ENCODE peak calls at places on chromosomes 13 and 19, in five cellular contexts. R, T, D, E and W are unnamed samples.

GRCh38 chr13:86446311-86446710 is 647.1 kb upstream of the SLITRK6 start:
- DNase-seq in D (no peak), R (no peak), E (no peak), T (peak), W (no peak)

GRCh38 chr13:113216165-113217056 is 7.0 kb downstream of the CUL4A start:
- DNase-seq in D (peak), T (peak), E (peak), R (no peak), W (no peak)

GRCh38 chr19:2070436-2070827 is 19.4 kb upstream of the MKNK2 start:
- DNase-seq in E (no peak), T (no peak), D (no peak), R (no peak), W (no peak)

GRCh38 chr19:10817291-10818038 is 18.5 kb downstream of the TMED1 start:
- DNase-seq in E (peak), D (no peak), T (no peak), R (no peak), W (no peak)

GRCh38 chr13:28535734-28536133 is 40.8 kb upstream of the FLT1 start:
- DNase-seq in E (no peak), D (no peak), R (no peak), T (no peak), W (no peak)

GRCh38 chr13:92187378-92187989 is 789.1 kb downstream of the GPC5 start:
- DNase-seq in R (no peak), E (no peak), D (no peak), T (peak), W (no peak)

GRCh38 chr19:43534811-43535761 is 2.1 kb downstream of the ZNF575 start:
- DNase-seq in R (peak), E (peak), D (no peak), T (peak), W (no peak)

GRCh38 chr13:86906458-86906857 is 764.7 kb upstream of the SLITRK5 start:
- DNase-seq in T (no peak), R (no peak), D (peak), E (no peak), W (no peak)

GRCh38 chr19:39679791-39680168 is 24.1 kb downstream of the LGALS16 start:
- DNase-seq in T (no peak), R (no peak), D (no peak), E (no peak), W (no peak)

GRCh38 chr13:40442191-40442590 is 224.2 kb downstream of the FOXO1 start:
- DNase-seq in D (no peak), T (no peak), R (no peak), E (no peak), W (no peak)

GRCh38 chr13:18714889-18715288 is 466.7 kb downstream of the TUBA3C start:
- DNase-seq in T (no peak), E (no peak), R (no peak), D (no peak), W (no peak)

GRCh38 chr13:87444135-87444534 is 227.0 kb upstream of the SLITRK5 start:
- DNase-seq in E (no peak), R (no peak), T (no peak), D (no peak), W (no peak)

GRCh38 chr13:27022571-27023311 is 148.9 kb downstream of the USP12 start:
- DNase-seq in D (no peak), T (peak), R (no peak), E (no peak), W (no peak)

GRCh38 chr19:9916719-9917118 is 19.6 kb downstream of the OLFM2 start:
- DNase-seq in E (no peak), T (no peak), R (no peak), D (no peak), W (no peak)

GRCh38 chr19:1647664-1648155 is 4.7 kb downstream of the TCF3 start:
- DNase-seq in R (no peak), T (no peak), D (no peak), E (no peak), W (no peak)

GRCh38 chr19:7778081-7778480 is 15.0 kb downstream of the CLEC4M start:
- DNase-seq in E (no peak), D (no peak), T (no peak), R (no peak), W (no peak)

GRCh38 chr13:29484236-29484635 is 111.3 kb downstream of the SLC7A1 start:
- DNase-seq in R (no peak), D (no peak), T (no peak), E (no peak), W (no peak)

GRCh38 chr19:53960886-53961285 is 1.9 kb upstream of the CACNG8 start:
- DNase-seq in D (no peak), R (no peak), T (no peak), E (no peak), W (no peak)
- TF ChIP-seq CTCF in D (no peak), R (no peak), T (no peak), E (no peak), W (no peak)

GRCh38 chr19:5339950-5340636 is 519 bp downstream of the PTPRS start:
- DNase-seq in E (no peak), R (no peak), D (no peak), T (no peak), W (no peak)
- TF ChIP-seq CTCF in E (no peak), R (no peak), D (no peak), T (peak), W (no peak)

DNA sequence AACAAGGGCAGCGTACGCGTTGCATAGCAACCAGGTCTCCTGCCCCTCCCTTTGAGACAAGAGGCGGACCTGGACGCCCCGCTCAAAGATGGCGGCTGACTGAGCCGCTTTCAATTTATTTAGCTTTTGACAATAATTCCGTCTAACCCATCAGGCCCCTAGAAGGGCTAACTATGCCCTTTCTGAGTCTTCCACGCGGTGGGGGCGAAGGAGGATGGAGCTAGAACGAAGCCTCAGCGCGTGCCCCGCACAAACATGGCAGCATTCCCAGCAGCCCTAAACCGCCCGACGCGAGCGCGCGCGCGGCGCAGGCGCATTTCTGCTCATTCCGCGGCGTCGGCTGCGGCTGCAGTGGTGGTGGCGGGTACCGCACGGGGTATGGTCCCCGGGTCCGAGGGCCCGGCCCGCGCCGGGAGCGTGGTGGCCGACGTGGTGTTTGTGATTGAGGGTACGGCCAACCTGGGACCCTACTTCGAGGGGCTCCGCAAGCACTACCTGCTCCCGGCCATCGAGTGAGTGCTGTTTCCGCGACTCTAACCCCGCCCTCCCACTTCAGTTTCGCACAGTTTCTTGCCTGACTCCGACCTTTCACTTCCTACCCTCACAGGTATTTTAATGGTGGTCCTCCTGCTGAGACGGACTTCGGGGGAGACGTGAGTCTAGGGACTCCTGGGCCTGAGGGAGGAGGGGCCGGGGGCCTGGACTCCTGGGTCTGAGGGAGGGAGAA is at the start of gene MED25:
- DNase-seq in D (peak), T (peak), E (peak), R (peak), W (peak)
- TF ChIP-seq CTCF in D (no peak), T (peak), E (peak), R (no peak), W (peak)

GRCh38 chr19:3227054-3227626 is 2.7 kb downstream of the CELF5 start:
- DNase-seq in D (no peak), R (no peak), T (no peak), E (no peak), W (no peak)
- TF ChIP-seq CTCF in D (no peak), R (no peak), T (no peak), E (no peak), W (no peak)